ENCODE peak calls at places on chromosomes 13 and 19, in five cellular contexts. H, V, Z, J and F are unnamed samples.

GRCh38 chr19:16764793-16765433 is 45.3 kb downstream of the NWD1 start:
- DNase-seq in H (no peak), Z (no peak), V (no peak), J (no peak), F (no peak)

GRCh38 chr13:44257806-44258205 is 115.8 kb upstream of the SERP2 start:
- DNase-seq in V (no peak), H (no peak), Z (peak), J (no peak), F (no peak)

GRCh38 chr13:32048816-32049215 is 17.2 kb downstream of the FRY start:
- DNase-seq in V (no peak), Z (peak), J (no peak), H (no peak), F (no peak)

GRCh38 chr19:44903602-44904425 is 1.8 kb upstream of the APOE start:
- DNase-seq in J (peak), V (peak), H (peak), Z (peak), F (peak)

GRCh38 chr13:65143920-65144319 is 2086.2 kb downstream of the PCDH9 start:
- DNase-seq in J (no peak), V (no peak), Z (no peak), H (no peak), F (no peak)

GRCh38 chr19:30523791-30524190 is 151.6 kb downstream of the ZNF536 start:
- DNase-seq in Z (no peak), V (no peak), J (no peak), H (no peak), F (no peak)

GRCh38 chr19:33290082-33290815 is 12.1 kb downstream of the CEBPA start:
- DNase-seq in V (no peak), Z (no peak), J (no peak), H (no peak), F (no peak)

GRCh38 chr19:35000647-35001501 is 751 bp downstream of the GRAMD1A start:
- DNase-seq in Z (peak), H (no peak), V (peak), J (peak), F (peak)

GRCh38 chr13:96958286-96958891 is 35.9 kb downstream of the OXGR1 start:
- DNase-seq in Z (peak), J (peak), H (peak), V (no peak), F (peak)

GRCh38 chr13:31322025-31322424 is 122.2 kb downstream of the B3GLCT start:
- DNase-seq in H (no peak), Z (peak), J (peak), V (no peak), F (no peak)

GRCh38 chr19:44623080-44623479 is 9.7 kb downstream of the IGSF23 start:
- DNase-seq in V (no peak), H (no peak), Z (peak), J (peak), F (peak)

GRCh38 chr19:45469835-45470146 is 2.0 kb downstream of the FOSB start:
- DNase-seq in J (no peak), V (no peak), Z (no peak), H (no peak), F (no peak)

DNA sequence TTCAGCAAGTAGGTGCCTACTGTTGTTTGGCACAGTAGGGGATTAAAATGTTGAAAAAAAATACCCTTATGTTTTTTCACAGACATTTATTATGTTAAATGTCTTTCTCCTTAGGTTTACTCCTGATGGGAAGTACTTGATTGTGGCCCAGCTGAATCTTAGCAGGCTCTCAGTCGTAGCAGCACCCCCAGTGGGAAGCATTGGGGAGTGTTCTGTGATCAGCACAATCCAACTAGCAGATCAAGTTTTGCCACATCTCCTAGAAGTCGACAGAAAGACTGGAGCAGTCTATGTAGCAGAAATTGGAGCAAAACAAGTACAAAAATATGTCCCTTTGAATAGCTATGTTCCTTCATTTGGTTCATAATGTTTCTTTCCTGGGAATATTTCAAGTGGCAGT is 9.3 kb downstream of the NHLRC3 start:
- DNase-seq in V (peak), Z (no peak), H (no peak), J (no peak), F (peak)
- H2BK120ac ChIP-seq in V (no peak), Z (no peak), H (no peak), J (no peak), F (no peak)

GRCh38 chr19:46732172-46732938 is 13.5 kb upstream of the FKRP start:
- DNase-seq in H (no peak), V (no peak), J (no peak), Z (no peak), F (no peak)

GRCh38 chr19:46731007-46731501 is 14.1 kb upstream of the PRKD2 start:
- DNase-seq in V (no peak), Z (peak), J (peak), H (no peak), F (peak)

GRCh38 chr19:46731584-46731983 is 14.3 kb upstream of the FKRP start:
- DNase-seq in V (no peak), H (no peak), Z (peak), J (no peak), F (no peak)

GRCh38 chr19:46732966-46733692 is 12.7 kb upstream of the FKRP start:
- DNase-seq in H (no peak), Z (peak), J (peak), V (no peak), F (no peak)

GRCh38 chr19:46733693-46734240 is 12.1 kb upstream of the FKRP start:
- DNase-seq in V (no peak), Z (no peak), H (no peak), J (no peak), F (no peak)
- H3K4me2 ChIP-seq in V (no peak), Z (no peak), H (no peak), J (no peak), F (no peak)

GRCh38 chr19:18422530-18423191 is 3.5 kb downstream of the SSBP4 start:
- DNase-seq in V (no peak), H (no peak), Z (no peak), J (no peak), F (no peak)
- H2BK15ac ChIP-seq in V (no peak), H (no peak), Z (no peak), J (no peak), F (no peak)

DNA sequence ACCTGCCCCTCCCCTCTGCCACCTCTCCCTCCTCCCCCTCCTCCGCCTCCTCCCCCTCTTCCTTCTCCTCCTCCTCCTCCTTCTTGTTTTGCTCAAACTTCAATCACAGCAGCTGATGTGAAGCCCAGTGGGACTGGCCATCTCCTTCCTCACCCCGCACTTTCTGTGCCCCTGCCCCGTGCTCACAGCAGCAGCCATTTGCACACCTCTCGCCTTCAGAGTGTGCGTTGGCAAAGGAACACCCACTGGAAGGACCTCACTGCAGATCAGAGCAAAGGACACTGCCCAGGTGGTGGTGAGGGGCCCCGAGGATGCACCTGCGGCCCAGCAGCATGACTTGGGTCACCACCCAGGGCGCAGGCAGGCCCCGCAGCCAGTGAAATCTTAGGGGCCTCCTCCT is 98.8 kb downstream of the SOX1 start:
- DNase-seq in J (no peak), Z (no peak), V (no peak), H (no peak), F (no peak)
- H2BK120ac ChIP-seq in J (no peak), Z (no peak), V (no peak), H (no peak), F (no peak)

DNA sequence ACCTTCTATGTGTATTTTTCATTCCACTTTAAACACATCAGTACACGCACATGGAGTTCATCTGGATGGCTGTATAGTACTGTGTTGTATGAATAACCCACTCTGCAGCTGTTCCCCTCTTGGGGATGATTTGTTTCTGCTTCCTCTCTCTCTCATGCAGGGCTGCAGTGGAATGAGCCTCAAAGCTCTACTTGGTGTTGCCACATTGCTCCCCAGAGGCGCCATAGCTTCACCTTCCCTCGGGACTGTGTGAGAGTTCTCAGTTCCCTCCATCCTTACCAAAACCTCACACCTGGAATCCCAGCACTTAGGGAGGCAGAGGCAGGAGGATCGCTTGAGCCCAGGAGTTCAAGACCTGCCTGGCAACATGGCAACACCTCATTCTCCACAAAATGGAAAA is 28.4 kb upstream of the GPR183 start:
- DNase-seq in V (no peak), J (no peak), H (no peak), Z (no peak), F (no peak)
- H3K4me2 ChIP-seq in V (no peak), J (no peak), H (no peak), Z (no peak), F (no peak)

GRCh38 chr13:74251778-74252519 is 117.7 kb upstream of the KLF12 start:
- DNase-seq in V (no peak), J (no peak), Z (no peak), H (no peak), F (no peak)

GRCh38 chr13:74250738-74251190 is 116.6 kb upstream of the KLF12 start:
- DNase-seq in V (no peak), H (no peak), J (peak), Z (peak), F (no peak)

GRCh38 chr13:74246398-74246975 is 112.3 kb upstream of the KLF12 start:
- DNase-seq in Z (no peak), J (peak), H (no peak), V (no peak), F (no peak)

GRCh38 chr13:74243637-74244526 is 109.7 kb upstream of the KLF12 start:
- DNase-seq in H (no peak), Z (peak), J (peak), V (no peak), F (no peak)

DNA sequence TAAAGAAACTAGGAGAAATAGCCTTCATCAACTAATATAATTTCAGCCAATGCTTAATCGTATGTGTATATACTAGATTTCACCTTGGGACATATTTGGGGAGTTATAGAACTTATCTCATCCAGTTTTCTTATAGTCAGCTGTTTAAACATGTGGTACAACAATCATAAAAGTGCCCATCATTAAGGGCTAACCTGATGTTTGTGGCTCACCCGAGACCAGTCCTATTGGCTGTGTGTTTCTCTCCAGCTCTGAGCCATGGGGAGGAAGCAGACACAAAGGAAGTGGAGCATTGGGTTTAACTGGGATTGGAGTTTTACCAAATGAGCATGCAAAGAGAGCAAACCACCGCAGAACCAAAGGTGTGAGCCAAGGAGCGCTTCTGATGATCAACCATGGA is 114.3 kb upstream of the KLF12 start:
- DNase-seq in V (no peak), Z (no peak), J (no peak), H (no peak), F (no peak)
- H2BK15ac ChIP-seq in V (no peak), Z (no peak), J (no peak), H (no peak), F (no peak)

DNA sequence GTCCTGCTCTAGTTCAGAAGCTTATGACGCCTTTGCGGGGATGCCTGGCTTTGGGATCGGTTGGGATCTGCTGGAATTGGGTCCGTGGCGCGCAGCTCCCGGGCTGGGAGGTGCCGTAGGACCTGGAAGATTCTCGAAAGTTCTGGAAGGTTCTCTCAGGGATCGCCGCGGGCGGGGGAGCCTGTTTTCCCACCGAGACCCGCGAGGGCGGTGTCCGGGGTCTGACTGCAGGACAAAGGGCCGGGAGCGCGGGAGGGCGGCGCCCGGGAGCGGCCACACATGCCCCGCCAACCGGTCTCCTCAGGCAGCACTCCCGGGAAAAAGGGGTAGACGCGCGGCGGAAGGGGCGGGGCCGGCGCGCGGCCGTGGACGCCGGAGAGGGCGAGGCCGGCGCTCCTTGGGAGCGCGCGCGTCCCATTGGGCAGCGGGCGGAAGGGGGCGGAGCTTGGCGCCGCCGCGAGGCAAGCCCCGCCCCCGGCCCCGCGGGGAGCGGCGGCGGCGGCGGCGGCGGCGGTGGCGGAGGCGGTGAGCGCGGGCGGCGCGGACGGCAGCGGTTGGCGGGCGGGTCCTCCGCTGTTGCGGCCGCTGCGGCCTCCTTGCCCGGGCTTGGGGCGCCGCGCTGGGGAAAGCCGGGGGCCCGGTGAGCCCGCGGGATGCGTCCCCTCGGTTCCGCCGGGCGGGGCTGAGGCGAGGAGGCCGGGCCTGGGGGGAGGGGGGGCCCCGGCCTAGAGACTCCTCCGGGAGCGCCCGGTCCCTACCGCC is 29.0 kb upstream of the NDUFS7 start:
- DNase-seq in Z (peak), H (peak), V (peak), J (peak), F (peak)
- H2BK120ac ChIP-seq in Z (peak), H (peak), V (no peak), J (peak), F (peak)

GRCh38 chr13:40031031-40031430 is 375.6 kb downstream of the COG6 start:
- DNase-seq in H (no peak), V (no peak), Z (peak), J (peak), F (peak)
- H3K4me2 ChIP-seq in H (no peak), V (no peak), Z (no peak), J (no peak), F (no peak)

GRCh38 chr13:25169951-25170553 is 2.0 kb downstream of the AMER2 start:
- DNase-seq in Z (no peak), V (no peak), H (no peak), J (no peak), F (peak)
- H2BK15ac ChIP-seq in Z (no peak), V (no peak), H (peak), J (no peak), F (no peak)

GRCh38 chr13:114283581-114283980 is 2.2 kb downstream of the UPF3A start:
- DNase-seq in Z (peak), J (peak), H (no peak), V (no peak), F (peak)

GRCh38 chr13:114281351-114282142 is at the start of gene UPF3A:
- DNase-seq in V (peak), H (peak), Z (peak), J (peak), F (peak)

GRCh38 chr13:114279770-114280169 is 1.6 kb upstream of the UPF3A start:
- DNase-seq in H (no peak), J (no peak), Z (peak), V (no peak), F (no peak)

GRCh38 chr13:114284680-114285079 is 3.3 kb downstream of the UPF3A start:
- DNase-seq in Z (no peak), J (no peak), V (no peak), H (no peak), F (no peak)

GRCh38 chr13:114282143-114282685 is 813 bp downstream of the UPF3A start:
- DNase-seq in H (peak), V (peak), J (peak), Z (peak), F (no peak)
- H2BK120ac ChIP-seq in H (no peak), V (no peak), J (no peak), Z (no peak), F (no peak)